ENCODE peak calls at places on chromosomes 16 and 17, in five cellular contexts. D, R, X, Q and C are unnamed samples.

GRCh38 chr16:12553191-12553590 is 250.5 kb downstream of the CPPED1 start:
- DNase-seq in R (no peak), D (no peak), X (no peak), Q (no peak), C (no peak)

GRCh38 chr16:85002643-85003042 is 8.7 kb downstream of the ZDHHC7 start:
- DNase-seq in Q (peak; percentile 49), R (no peak), X (no peak), D (no peak), C (peak; percentile 19)

GRCh38 chr16:79154081-79154480 is 446.5 kb downstream of the MAF start:
- DNase-seq in R (no peak), Q (no peak), D (no peak), X (no peak), C (no peak)

GRCh38 chr17:9273334-9274118 is 252.2 kb downstream of the NTN1 start:
- DNase-seq in D (no peak), Q (no peak), R (no peak), X (no peak), C (peak; percentile 62)

GRCh38 chr17:44344939-44345496 is at the start of gene GRN:
- DNase-seq in R (peak; percentile 99), Q (peak; percentile 97), D (peak; percentile 90), X (peak; percentile 93), C (peak; percentile 95)

GRCh38 chr16:56608876-56609462 is 585 bp downstream of the MT2A start:
- DNase-seq in R (no peak), Q (no peak), D (no peak), X (no peak), C (peak; percentile 33)

GRCh38 chr17:82370471-82371332 is 863 bp upstream of the UTS2R start:
- DNase-seq in D (no peak), Q (peak; percentile 82), R (no peak), X (no peak), C (peak; percentile 52)

GRCh38 chr16:15897834-15898254 is 9.4 kb upstream of the CEP20 start:
- DNase-seq in Q (peak; percentile 91), D (no peak), R (peak; percentile 23), X (no peak), C (peak; percentile 67)

GRCh38 chr16:89347807-89348206 is 130.3 kb downstream of the ZNF778 start:
- DNase-seq in D (no peak), Q (no peak), R (no peak), X (no peak), C (no peak)

GRCh38 chr16:67156146-67156844 is 3.4 kb downstream of the TRADD start:
- DNase-seq in R (no peak), X (no peak), Q (no peak), D (no peak), C (peak; percentile 30)

DNA sequence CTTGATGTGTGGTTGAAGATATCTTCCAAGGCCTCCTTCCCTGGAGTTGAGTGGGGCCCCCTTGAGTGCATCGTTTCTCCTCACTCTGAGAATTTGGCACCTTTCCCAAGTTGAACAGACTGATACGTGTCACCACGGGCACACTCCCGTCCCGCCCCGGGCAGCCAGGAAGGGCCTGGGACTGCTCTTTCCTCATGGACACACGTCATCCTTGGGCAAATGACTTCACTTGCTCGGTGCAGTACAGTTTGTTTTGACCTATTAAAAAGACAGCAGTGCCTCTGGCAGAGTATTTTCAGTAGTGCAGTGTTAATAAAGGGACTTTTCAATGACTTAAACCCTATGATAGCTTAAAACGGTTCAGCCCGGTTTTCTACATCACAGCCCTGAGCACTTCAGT is 59.9 kb downstream of the SEC14L1 start:
- DNase-seq in R (no peak), X (no peak), Q (no peak), D (no peak), C (no peak)
- TF ChIP-seq CTCF in R (no peak), X (no peak), Q (no peak), D (no peak), C (no peak)

GRCh38 chr16:31488630-31489564 is 6.0 kb downstream of the SLC5A2 start:
- DNase-seq in Q (no peak), D (no peak), X (no peak), R (no peak), C (no peak)
- TF ChIP-seq CTCF in Q (no peak), D (no peak), X (no peak), R (no peak), C (no peak)

DNA sequence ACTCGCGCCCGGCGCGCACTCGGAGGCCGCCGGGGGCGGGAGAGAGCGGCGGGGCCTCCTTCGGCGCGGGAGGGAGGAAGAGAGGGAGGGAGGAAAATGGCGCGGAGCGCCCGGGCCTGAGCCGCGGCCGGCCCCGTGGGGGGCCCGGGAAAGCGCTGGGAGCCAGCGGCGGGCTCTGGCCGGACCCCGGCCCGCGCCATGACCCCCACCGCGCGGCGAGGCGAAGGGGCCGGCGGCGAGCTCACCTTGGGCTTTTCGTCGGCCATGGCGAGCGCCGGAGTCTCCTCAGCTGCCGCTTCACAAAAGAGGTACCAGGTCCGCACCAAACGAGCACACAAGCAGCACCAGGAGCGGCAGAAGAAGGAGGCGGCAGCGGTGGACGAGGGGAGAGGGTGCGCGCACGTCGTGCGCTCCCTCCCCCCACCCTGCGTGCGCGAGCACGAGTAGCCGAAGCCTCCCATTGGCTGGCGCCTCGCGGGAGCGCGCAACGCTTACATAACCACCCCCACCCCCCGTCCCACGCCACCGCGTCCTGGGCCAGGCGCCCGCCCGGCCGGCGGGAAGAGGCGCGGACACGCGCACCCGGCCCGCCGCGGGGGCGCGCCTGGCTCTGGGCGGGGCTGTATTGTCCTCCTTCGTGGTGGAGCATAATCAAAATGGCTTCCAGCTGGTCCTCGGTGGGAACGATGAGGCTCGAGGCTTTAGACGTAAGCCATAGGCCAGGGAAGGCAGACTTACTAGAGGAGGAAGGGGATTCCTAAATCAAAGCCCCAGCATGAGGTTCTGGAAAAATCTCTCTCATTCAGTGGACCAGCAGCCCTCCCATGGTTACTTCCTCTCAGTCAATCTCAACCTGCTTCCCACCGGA is at the start of gene SUMO2:
- DNase-seq in D (peak; percentile 98), R (peak; percentile 88), Q (peak; percentile 99), X (peak; percentile 94), C (peak; percentile 96)
- TF ChIP-seq CTCF in D (no peak), R (peak; percentile 19), Q (peak; percentile 32), X (peak; percentile 38), C (no peak)

GRCh38 chr16:49713770-49714169 is 142.1 kb downstream of the ZNF423 start:
- DNase-seq in X (no peak), Q (no peak), R (no peak), D (no peak), C (no peak)
- TF ChIP-seq CTCF in X (no peak), Q (no peak), R (no peak), D (no peak), C (no peak)